ENCODE peak calls at places on chromosomes 7 and 10, in six cellular contexts. One of them, this sample, is unnamed.

GRCh38 chr7:141663081-141663510 is 38.9 kb downstream of the DENND11 start:
- DNase-seq in H1: no peak
- DNase-seq in IMR-90: no peak
- DNase-seq in trophoblast cell: no peak
- DNase-seq in H9: no peak
- DNase-seq in mesenchymal stem cell: no peak
- DNase-seq in this sample: no peak

GRCh38 chr10:47261556-47261955 is 38.4 kb upstream of the GDF10 start:
- DNase-seq in trophoblast cell: no peak
- DNase-seq in H1: no peak
- DNase-seq in mesenchymal stem cell: no peak
- DNase-seq in IMR-90: no peak
- DNase-seq in H9: no peak
- DNase-seq in this sample: no peak

GRCh38 chr7:46072722-46073121 is 151.7 kb upstream of the IGFBP3 start:
- DNase-seq in H1: no peak
- DNase-seq in trophoblast cell: no peak
- DNase-seq in H9: no peak
- DNase-seq in IMR-90: no peak
- DNase-seq in mesenchymal stem cell: no peak
- DNase-seq in this sample: no peak

GRCh38 chr10:69089638-69090599 is 2.0 kb downstream of the SRGN start:
- DNase-seq in H1: no peak
- DNase-seq in trophoblast cell: no peak
- DNase-seq in H9: no peak
- DNase-seq in mesenchymal stem cell: no peak
- DNase-seq in IMR-90: peak; percentile 54
- DNase-seq in this sample: no peak

GRCh38 chr10:36185096-36185495 is 543.0 kb upstream of the FZD8 start:
- DNase-seq in IMR-90: no peak
- DNase-seq in trophoblast cell: no peak
- DNase-seq in H1: no peak
- DNase-seq in H9: no peak
- DNase-seq in mesenchymal stem cell: no peak
- DNase-seq in this sample: no peak

GRCh38 chr7:151540146-151540545 is 20.5 kb upstream of the RHEB start:
- DNase-seq in H9: no peak
- DNase-seq in IMR-90: no peak
- DNase-seq in H1: no peak
- DNase-seq in trophoblast cell: no peak
- DNase-seq in mesenchymal stem cell: no peak
- DNase-seq in this sample: no peak

GRCh38 chr10:115818015-115818414 is 455.0 kb downstream of the GFRA1 start:
- DNase-seq in mesenchymal stem cell: peak; percentile 37
- DNase-seq in trophoblast cell: no peak
- DNase-seq in H1: no peak
- DNase-seq in IMR-90: peak; percentile 43
- DNase-seq in H9: no peak
- DNase-seq in this sample: no peak

GRCh38 chr10:70984986-70985719 is 96.8 kb upstream of the PCBD1 start:
- DNase-seq in H1: no peak
- DNase-seq in IMR-90: no peak
- DNase-seq in mesenchymal stem cell: no peak
- DNase-seq in trophoblast cell: peak; percentile 84
- DNase-seq in H9: no peak
- DNase-seq in this sample: no peak

GRCh38 chr7:14585232-14585631 is 317.3 kb downstream of the DGKB start:
- DNase-seq in trophoblast cell: no peak
- DNase-seq in mesenchymal stem cell: no peak
- DNase-seq in H1: no peak
- DNase-seq in IMR-90: no peak
- DNase-seq in H9: no peak
- DNase-seq in this sample: no peak

GRCh38 chr7:14590206-14590605 is 312.3 kb downstream of the DGKB start:
- DNase-seq in mesenchymal stem cell: no peak
- DNase-seq in H1: no peak
- DNase-seq in H9: no peak
- DNase-seq in IMR-90: no peak
- DNase-seq in trophoblast cell: no peak
- DNase-seq in this sample: no peak
- H3K14ac ChIP-seq in mesenchymal stem cell: no peak overlapping the region
- H3K14ac ChIP-seq in H1: no peak overlapping the region
- H3K14ac ChIP-seq in H9: no peak overlapping the region
- H3K14ac ChIP-seq in IMR-90: no peak overlapping the region
- H3K14ac ChIP-seq in trophoblast cell: no peak overlapping the region
- H3K14ac ChIP-seq in this sample: no peak overlapping the region

GRCh38 chr10:11865561-11865960 is 42.4 kb downstream of the PROSER2 start:
- DNase-seq in mesenchymal stem cell: no peak
- DNase-seq in trophoblast cell: no peak
- DNase-seq in IMR-90: no peak
- DNase-seq in H9: no peak
- DNase-seq in H1: no peak
- DNase-seq in this sample: no peak

GRCh38 chr10:11863353-11864105 is 40.4 kb downstream of the PROSER2 start:
- DNase-seq in H9: no peak
- DNase-seq in H1: no peak
- DNase-seq in trophoblast cell: no peak
- DNase-seq in IMR-90: no peak
- DNase-seq in mesenchymal stem cell: no peak
- DNase-seq in this sample: no peak

GRCh38 chr10:11864727-11865126 is 41.6 kb downstream of the PROSER2 start:
- DNase-seq in trophoblast cell: no peak
- DNase-seq in IMR-90: no peak
- DNase-seq in H1: no peak
- DNase-seq in H9: no peak
- DNase-seq in mesenchymal stem cell: no peak
- DNase-seq in this sample: no peak

GRCh38 chr10:11867497-11867896 is 44.3 kb downstream of the PROSER2 start:
- DNase-seq in trophoblast cell: no peak
- DNase-seq in H9: no peak
- DNase-seq in H1: no peak
- DNase-seq in IMR-90: no peak
- DNase-seq in mesenchymal stem cell: no peak
- DNase-seq in this sample: no peak

GRCh38 chr10:11866199-11866925 is 43.2 kb downstream of the PROSER2 start:
- DNase-seq in H1: no peak
- DNase-seq in trophoblast cell: no peak
- DNase-seq in IMR-90: no peak
- DNase-seq in mesenchymal stem cell: no peak
- DNase-seq in H9: no peak
- DNase-seq in this sample: no peak
- H3K4me2 ChIP-seq in H1: no peak overlapping the region
- H3K4me2 ChIP-seq in trophoblast cell: no peak overlapping the region
- H3K4me2 ChIP-seq in IMR-90: no peak overlapping the region
- H3K4me2 ChIP-seq in mesenchymal stem cell: no peak overlapping the region
- H3K4me2 ChIP-seq in H9: no peak overlapping the region
- H3K4me2 ChIP-seq in this sample: no peak overlapping the region

DNA sequence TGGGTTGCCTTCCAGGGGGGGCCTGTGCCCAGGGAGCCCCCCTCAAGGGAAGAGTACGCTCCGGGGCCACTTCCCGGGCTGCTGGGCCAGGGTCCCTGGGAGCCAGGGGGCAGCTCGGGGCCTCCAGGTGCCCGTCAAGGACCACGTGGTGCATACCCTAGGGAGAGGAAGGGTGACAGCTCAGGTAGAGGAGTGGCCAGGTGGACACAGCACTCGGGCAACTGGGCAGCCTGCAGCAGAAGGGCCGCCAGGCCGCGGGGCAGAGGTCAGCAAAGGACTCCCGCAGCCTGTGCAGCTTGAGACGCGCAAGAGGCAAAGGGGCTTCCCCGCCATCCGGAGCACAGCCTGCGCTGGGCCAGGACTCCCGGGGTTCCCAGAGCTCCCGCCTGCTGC is 26.4 kb downstream of the AP5Z1 start:
- DNase-seq in mesenchymal stem cell: no peak
- DNase-seq in H1: no peak
- DNase-seq in H9: no peak
- DNase-seq in trophoblast cell: peak; percentile 22
- DNase-seq in IMR-90: no peak
- DNase-seq in this sample: no peak
- H3K14ac ChIP-seq in mesenchymal stem cell: no peak overlapping the region
- H3K14ac ChIP-seq in H1: no peak overlapping the region
- H3K14ac ChIP-seq in H9: no peak overlapping the region
- H3K14ac ChIP-seq in trophoblast cell: no peak overlapping the region
- H3K14ac ChIP-seq in IMR-90: no peak overlapping the region
- H3K14ac ChIP-seq in this sample: peak overlapping the region; percentile 21

DNA sequence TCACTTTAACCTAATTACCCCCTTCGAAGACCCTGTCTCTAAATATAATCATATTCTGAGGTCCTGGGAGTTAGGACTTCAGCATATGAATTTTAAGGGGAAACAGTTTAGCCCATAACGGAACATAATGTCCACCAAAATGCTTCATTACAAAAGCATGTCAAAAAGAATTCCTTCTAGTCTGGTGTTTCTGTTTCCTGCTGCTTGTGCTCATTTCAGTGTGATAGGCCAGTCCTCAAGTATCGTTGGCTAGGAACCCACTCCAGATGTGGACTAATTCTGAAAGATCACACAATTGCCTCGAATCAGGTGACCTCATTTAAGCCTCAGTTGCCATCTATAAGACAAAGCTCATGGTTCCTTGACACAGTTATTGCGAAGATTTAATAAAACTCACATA is 29.6 kb downstream of the INPP5F start:
- DNase-seq in IMR-90: peak; percentile 45
- DNase-seq in trophoblast cell: no peak
- DNase-seq in H1: no peak
- DNase-seq in mesenchymal stem cell: no peak
- DNase-seq in H9: no peak
- DNase-seq in this sample: no peak
- H3K4me2 ChIP-seq in IMR-90: no peak overlapping the region
- H3K4me2 ChIP-seq in trophoblast cell: no peak overlapping the region
- H3K4me2 ChIP-seq in H1: no peak overlapping the region
- H3K4me2 ChIP-seq in mesenchymal stem cell: no peak overlapping the region
- H3K4me2 ChIP-seq in H9: no peak overlapping the region
- H3K4me2 ChIP-seq in this sample: no peak overlapping the region

GRCh38 chr10:101781984-101782810 is 1.0 kb downstream of the NPM3 start:
- DNase-seq in mesenchymal stem cell: no peak
- DNase-seq in H9: peak; percentile 32
- DNase-seq in IMR-90: no peak
- DNase-seq in trophoblast cell: no peak
- DNase-seq in H1: no peak
- DNase-seq in this sample: no peak

GRCh38 chr10:101782811-101783735 is at the start of gene NPM3:
- DNase-seq in H9: peak; percentile 92
- DNase-seq in IMR-90: peak; percentile 70
- DNase-seq in H1: no peak
- DNase-seq in mesenchymal stem cell: peak; percentile 83
- DNase-seq in trophoblast cell: peak; percentile 77
- DNase-seq in this sample: peak; percentile 83

GRCh38 chr10:101785801-101786200 is 2.6 kb upstream of the NPM3 start:
- DNase-seq in H9: no peak
- DNase-seq in trophoblast cell: no peak
- DNase-seq in mesenchymal stem cell: no peak
- DNase-seq in IMR-90: no peak
- DNase-seq in H1: no peak
- DNase-seq in this sample: no peak

GRCh38 chr10:101783736-101784118 is 481 bp upstream of the NPM3 start:
- DNase-seq in trophoblast cell: no peak
- DNase-seq in H9: peak; percentile 42
- DNase-seq in mesenchymal stem cell: no peak
- DNase-seq in H1: no peak
- DNase-seq in IMR-90: peak; percentile 15
- DNase-seq in this sample: no peak

GRCh38 chr10:101784558-101784957 is 1.3 kb upstream of the NPM3 start:
- DNase-seq in H1: no peak
- DNase-seq in mesenchymal stem cell: no peak
- DNase-seq in IMR-90: no peak
- DNase-seq in trophoblast cell: no peak
- DNase-seq in H9: no peak
- DNase-seq in this sample: no peak
- H3K14ac ChIP-seq in H1: no peak overlapping the region
- H3K14ac ChIP-seq in mesenchymal stem cell: no peak overlapping the region
- H3K14ac ChIP-seq in IMR-90: no peak overlapping the region
- H3K14ac ChIP-seq in trophoblast cell: no peak overlapping the region
- H3K14ac ChIP-seq in H9: no peak overlapping the region
- H3K14ac ChIP-seq in this sample: no peak overlapping the region

GRCh38 chr7:124073325-124073676 is 40.4 kb upstream of the TMEM229A start:
- DNase-seq in H9: no peak
- DNase-seq in IMR-90: no peak
- DNase-seq in H1: no peak
- DNase-seq in trophoblast cell: no peak
- DNase-seq in mesenchymal stem cell: no peak
- DNase-seq in this sample: no peak
- H3K4me2 ChIP-seq in H9: no peak overlapping the region
- H3K4me2 ChIP-seq in IMR-90: peak overlapping the region; percentile 36
- H3K4me2 ChIP-seq in H1: no peak overlapping the region
- H3K4me2 ChIP-seq in trophoblast cell: no peak overlapping the region
- H3K4me2 ChIP-seq in mesenchymal stem cell: no peak overlapping the region
- H3K4me2 ChIP-seq in this sample: no peak overlapping the region

GRCh38 chr7:36405409-36405803 is 15.7 kb downstream of the ANLN start:
- DNase-seq in H9: no peak
- DNase-seq in H1: no peak
- DNase-seq in mesenchymal stem cell: no peak
- DNase-seq in IMR-90: no peak
- DNase-seq in trophoblast cell: no peak
- DNase-seq in this sample: no peak

GRCh38 chr7:36408589-36408988 is 18.9 kb downstream of the ANLN start:
- DNase-seq in IMR-90: no peak
- DNase-seq in H1: no peak
- DNase-seq in trophoblast cell: no peak
- DNase-seq in H9: no peak
- DNase-seq in mesenchymal stem cell: peak; percentile 29
- DNase-seq in this sample: no peak

GRCh38 chr7:36404639-36405408 is 15.2 kb downstream of the ANLN start:
- DNase-seq in IMR-90: no peak
- DNase-seq in trophoblast cell: no peak
- DNase-seq in mesenchymal stem cell: peak; percentile 31
- DNase-seq in H1: no peak
- DNase-seq in H9: no peak
- DNase-seq in this sample: no peak

GRCh38 chr7:36407636-36408550 is 18.2 kb downstream of the ANLN start:
- DNase-seq in mesenchymal stem cell: no peak
- DNase-seq in IMR-90: no peak
- DNase-seq in trophoblast cell: no peak
- DNase-seq in H9: no peak
- DNase-seq in H1: no peak
- DNase-seq in this sample: no peak

GRCh38 chr7:36406156-36406555 is 16.5 kb downstream of the ANLN start:
- DNase-seq in mesenchymal stem cell: no peak
- DNase-seq in H1: peak; percentile 9
- DNase-seq in H9: peak; percentile 41
- DNase-seq in trophoblast cell: no peak
- DNase-seq in IMR-90: no peak
- DNase-seq in this sample: no peak
- H3K14ac ChIP-seq in mesenchymal stem cell: no peak overlapping the region
- H3K14ac ChIP-seq in H1: no peak overlapping the region
- H3K14ac ChIP-seq in H9: no peak overlapping the region
- H3K14ac ChIP-seq in trophoblast cell: no peak overlapping the region
- H3K14ac ChIP-seq in IMR-90: no peak overlapping the region
- H3K14ac ChIP-seq in this sample: no peak overlapping the region

This sample was measured in neuronal stem cell.